ENCODE peak calls at places on chromosome 10, in eight cellular contexts. Z is CD8-positive, alpha-beta T cell; X is left lung; J is left ventricle myocardium inferior; H is prostate gland; N is MG63; I is PC-3; C is transverse colon. G is an unnamed sample.

GRCh38 chr10:102645388-102645740 is 1.1 kb downstream of the TRIM8 start:
- DNase-seq in Z (peak; percentile 44), X (peak; percentile 88), J (peak; percentile 80), H (peak; percentile 84), N (peak; percentile 56), I (peak; percentile 55), C (peak; percentile 80), G (peak; percentile 86)

GRCh38 chr10:61786728-61787127 is 114.8 kb upstream of the ARID5B start:
- DNase-seq in Z (no peak), X (no peak), J (no peak), H (peak; percentile 11), N (peak; percentile 63), I (peak; percentile 93), C (no peak), G (no peak)

GRCh38 chr10:114683593-114683992 is 25.5 kb upstream of the ABLIM1 start:
- DNase-seq in Z (no peak), X (no peak), J (peak; percentile 40), H (no peak), N (no peak), I (no peak), C (no peak), G (no peak)

GRCh38 chr10:122939819-122940543 is 14.0 kb downstream of the C10orf88 start:
- DNase-seq in Z (no peak), X (no peak), J (no peak), H (no peak), N (no peak), I (no peak), C (no peak), G (no peak)

GRCh38 chr10:112952282-112952991 is 2.4 kb downstream of the TCF7L2 start:
- DNase-seq in Z (no peak), X (peak; percentile 82), J (peak; percentile 22), H (no peak), N (peak; percentile 40), I (no peak), C (peak; percentile 25), G (no peak)

GRCh38 chr10:437698-438490 is 251.6 kb downstream of the DIP2C start:
- DNase-seq in Z (no peak), X (no peak), J (no peak), H (no peak), N (no peak), I (no peak), C (no peak), G (no peak)

GRCh38 chr10:29555746-29556481 is 78.9 kb downstream of the SVIL start:
- DNase-seq in Z (no peak), X (no peak), J (no peak), H (no peak), N (peak; percentile 43), I (peak; percentile 76), C (no peak), G (no peak)

GRCh38 chr10:121509776-121510175 is 88.5 kb downstream of the FGFR2 start:
- DNase-seq in Z (no peak), X (no peak), J (no peak), H (no peak), N (peak; percentile 37), I (no peak), C (no peak), G (no peak)

GRCh38 chr10:89954787-89955566 is 253.6 kb downstream of the KIF20B start:
- DNase-seq in Z (no peak), X (no peak), J (no peak), H (no peak), N (no peak), I (peak; percentile 45), C (no peak), G (no peak)

GRCh38 chr10:59880019-59880717 is 26.2 kb downstream of the CCDC6 start:
- DNase-seq in Z (no peak), X (no peak), J (no peak), H (no peak), N (no peak), I (no peak), C (no peak), G (no peak)

GRCh38 chr10:19783721-19784120 is 32.5 kb upstream of the PLXDC2 start:
- DNase-seq in Z (no peak), X (no peak), J (no peak), H (no peak), N (no peak), I (no peak), C (no peak), G (no peak)

DNA sequence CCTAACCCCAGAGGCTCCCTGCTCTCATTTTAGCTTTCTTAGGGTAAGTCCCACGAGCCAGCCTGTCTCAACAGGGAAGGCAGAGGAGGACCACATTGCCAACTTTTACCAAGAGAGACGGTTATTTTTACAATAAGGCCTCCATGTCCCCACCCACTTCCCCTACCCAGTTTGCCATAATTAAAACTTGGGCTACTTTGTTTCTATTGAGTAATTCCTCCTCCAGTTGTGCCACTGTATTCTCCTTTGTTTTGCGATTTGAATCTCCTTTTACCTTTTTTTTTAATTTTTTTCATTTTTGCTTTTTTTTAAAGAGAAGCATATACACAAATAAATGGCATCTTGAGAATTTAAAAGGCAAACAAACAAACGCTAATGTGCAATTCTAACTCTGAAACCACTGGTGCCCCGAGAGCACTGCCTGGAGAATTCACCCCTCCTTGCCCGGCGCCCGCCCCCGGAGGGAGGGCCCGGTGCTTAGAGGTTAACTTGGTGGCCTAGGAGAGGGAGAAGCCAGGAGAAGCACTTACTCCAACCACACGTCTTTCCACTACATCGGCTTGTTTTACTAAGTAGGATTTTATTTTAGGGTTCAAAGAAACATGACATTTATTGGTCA is 282.3 kb downstream of the USP6NL start:
- DNase-seq in Z (no peak), X (no peak), J (no peak), H (no peak), N (peak; percentile 27), I (no peak), C (no peak), G (no peak)
- H3K36me3 ChIP-seq in Z (peaks cover 45% of the 10 kb centered on the region), X (no peaks in the 10 kb centered on the region), J (peaks cover 35% of the 10 kb centered on the region), H (no peaks in the 10 kb centered on the region), N (no peaks in the 10 kb centered on the region), I (no peaks in the 10 kb centered on the region), C (no peaks in the 10 kb centered on the region), G (no peaks in the 10 kb centered on the region)

GRCh38 chr10:116000151-116000550 is 272.9 kb downstream of the GFRA1 start:
- DNase-seq in Z (no peak), X (no peak), J (no peak), H (no peak), N (no peak), I (no peak), C (no peak), G (no peak)

GRCh38 chr10:115992554-115992953 is 280.5 kb downstream of the GFRA1 start:
- DNase-seq in Z (no peak), X (no peak), J (no peak), H (no peak), N (no peak), I (no peak), C (no peak), G (no peak)

GRCh38 chr10:115998301-115998700 is 274.7 kb downstream of the GFRA1 start:
- DNase-seq in Z (no peak), X (no peak), J (no peak), H (no peak), N (no peak), I (no peak), C (no peak), G (no peak)

GRCh38 chr10:116001266-116001857 is 271.6 kb downstream of the GFRA1 start:
- DNase-seq in Z (no peak), X (no peak), J (peak; percentile 17), H (peak; percentile 15), N (no peak), I (no peak), C (no peak), G (no peak)

DNA sequence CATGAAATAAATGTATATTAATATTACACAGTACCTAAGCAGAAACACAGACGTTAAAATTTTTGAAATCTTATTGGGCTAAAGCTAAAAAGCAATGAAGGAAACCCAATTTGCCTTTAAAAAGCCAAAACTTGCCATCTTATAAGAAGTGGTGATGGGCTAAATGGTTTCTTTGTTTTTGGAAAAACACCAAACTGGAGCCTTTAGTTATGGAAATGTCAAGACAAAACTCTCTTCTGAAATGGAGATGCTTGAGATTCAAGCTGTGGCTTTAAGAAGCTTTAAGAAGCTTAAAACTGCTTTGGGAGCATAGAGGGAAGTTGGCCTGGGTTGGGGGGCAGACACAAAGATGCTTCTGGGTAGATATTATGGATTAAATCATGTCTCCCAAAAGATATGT is 277.0 kb downstream of the GFRA1 start:
- DNase-seq in Z (no peak), X (no peak), J (no peak), H (no peak), N (no peak), I (no peak), C (no peak), G (no peak)
- H3K9me3 ChIP-seq in Z (no peaks in the 10 kb centered on the region), X (no peaks in the 10 kb centered on the region), J (peaks cover 19% of the 10 kb centered on the region), H (no peaks in the 10 kb centered on the region), N (no peaks in the 10 kb centered on the region), I (no peaks in the 10 kb centered on the region), C (no peaks in the 10 kb centered on the region), G (peaks cover 4% of the 10 kb centered on the region)

DNA sequence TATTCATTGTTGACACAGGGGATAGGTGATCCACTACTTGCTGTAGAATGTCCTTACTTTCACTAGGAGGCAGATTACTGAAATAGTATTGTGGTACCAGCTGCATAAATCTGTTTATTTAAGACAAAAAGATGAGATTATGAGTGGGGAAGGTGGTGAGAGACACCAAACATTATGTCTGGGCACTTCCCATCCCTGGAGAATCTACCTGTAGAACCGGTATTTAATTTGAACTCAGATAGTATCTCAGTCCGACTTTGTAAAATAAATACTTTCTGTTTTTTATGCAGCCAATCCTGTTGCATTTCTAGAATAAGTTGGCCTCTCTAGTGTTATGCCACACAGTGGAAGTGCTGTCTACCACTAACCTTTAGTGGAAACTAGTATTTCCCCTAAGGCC is 13.4 kb downstream of the BCCIP start:
- DNase-seq in Z (no peak), X (no peak), J (no peak), H (no peak), N (no peak), I (peak; percentile 31), C (no peak), G (no peak)
- H3K36me3 ChIP-seq in Z (peaks cover 47% of the 10 kb centered on the region), X (no peaks in the 10 kb centered on the region), J (peaks cover 96% of the 10 kb centered on the region), H (peaks cover 8% of the 10 kb centered on the region), N (peaks cover 78% of the 10 kb centered on the region), I (peaks cover 57% of the 10 kb centered on the region), C (peaks cover 2% of the 10 kb centered on the region), G (peaks cover 4% of the 10 kb centered on the region)

GRCh38 chr10:34664706-34665105 is 150.4 kb downstream of the PARD3 start:
- DNase-seq in Z (no peak), X (no peak), J (no peak), H (no peak), N (no peak), I (no peak), C (no peak), G (no peak)

GRCh38 chr10:34669079-34669478 is 146.0 kb downstream of the PARD3 start:
- DNase-seq in Z (no peak), X (no peak), J (no peak), H (no peak), N (no peak), I (no peak), C (no peak), G (no peak)

GRCh38 chr10:34666008-34666700 is 148.9 kb downstream of the PARD3 start:
- DNase-seq in Z (no peak), X (no peak), J (no peak), H (peak; percentile 63), N (peak; percentile 63), I (peak; percentile 100), C (peak; percentile 37), G (no peak)

GRCh38 chr10:34670101-34670500 is 145.0 kb downstream of the PARD3 start:
- DNase-seq in Z (no peak), X (no peak), J (no peak), H (no peak), N (no peak), I (no peak), C (no peak), G (no peak)

DNA sequence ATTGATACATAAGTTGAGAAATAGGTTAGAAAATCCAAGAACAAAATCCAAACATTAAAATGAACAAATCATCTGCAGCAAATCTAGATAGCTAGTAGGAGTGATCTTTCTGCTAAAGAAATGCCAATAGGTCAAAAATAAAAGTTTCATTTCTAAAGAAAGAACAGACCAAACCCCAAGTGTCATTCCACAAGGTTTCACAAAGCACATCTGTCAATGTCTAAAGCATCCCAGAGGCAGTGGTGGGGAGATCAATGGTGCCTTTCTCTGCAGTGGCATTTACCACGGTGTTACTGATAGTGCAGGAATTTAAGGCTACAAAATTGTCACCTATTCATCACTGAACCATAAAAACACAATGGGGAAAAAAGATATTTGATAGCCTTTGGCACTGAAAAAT is 147.9 kb downstream of the PARD3 start:
- DNase-seq in Z (no peak), X (no peak), J (no peak), H (no peak), N (no peak), I (peak; percentile 39), C (no peak), G (no peak)
- H3K9me3 ChIP-seq in Z (no peaks in the 10 kb centered on the region), X (no peaks in the 10 kb centered on the region), J (no peaks in the 10 kb centered on the region), H (no peaks in the 10 kb centered on the region), N (no peaks in the 10 kb centered on the region), I (no peaks in the 10 kb centered on the region), C (no peaks in the 10 kb centered on the region), G (no peaks in the 10 kb centered on the region)

G was measured in aorta.